ENCODE peak calls at places on chromosomes 11 and 22, in four cellular contexts. G, R, Q and D are unnamed samples.

GRCh38 chr22:38148252-38148651 is 33.4 kb downstream of the PLA2G6 start:
- DNase-seq in G (peak), Q (no peak), R (no peak), D (no peak)

GRCh38 chr11:65982824-65983588 is 19.0 kb downstream of the EIF1AD start:
- DNase-seq in R (no peak), G (no peak), Q (no peak), D (no peak)

GRCh38 chr11:1391165-1392010 is 1.7 kb downstream of the BRSK2 start:
- DNase-seq in Q (no peak), G (no peak), R (no peak), D (no peak)

GRCh38 chr11:3224730-3225098 is 6.1 kb upstream of the MRGPRG start:
- DNase-seq in G (no peak), Q (no peak), R (peak), D (no peak)

GRCh38 chr11:64723117-64723906 is at the start of gene NRXN2:
- DNase-seq in Q (peak), G (peak), R (peak), D (peak)

GRCh38 chr11:94315664-94316063 is 11.3 kb downstream of the IZUMO1R start:
- DNase-seq in R (no peak), Q (no peak), G (no peak), D (peak)

GRCh38 chr11:110035339-110035738 is 57.9 kb upstream of the ZC3H12C start:
- DNase-seq in R (no peak), G (no peak), Q (no peak), D (no peak)

GRCh38 chr11:19410032-19410431 is 169.3 kb upstream of the E2F8 start:
- DNase-seq in G (no peak), Q (no peak), R (no peak), D (no peak)